ENCODE peak calls at places on chromosomes 5 and 9, in four cellular contexts. B is fibroblast of pulmonary artery, H is WTC11, A is NB4. L is an unnamed sample.

GRCh38 chr5:127298623-127299022 is 8.0 kb downstream of the MEGF10 start:
- DNase-seq in B (no peak), A (no peak), H (no peak), L (no peak)

GRCh38 chr5:98741926-98742325 is 31.5 kb upstream of the RGMB start:
- DNase-seq in A (no peak), H (no peak), B (no peak), L (no peak)

GRCh38 chr9:22055090-22055489 is 46.0 kb upstream of the CDKN2B start:
- DNase-seq in B (no peak), H (no peak), A (no peak), L (no peak)

GRCh38 chr9:89579741-89580395 is 24.9 kb upstream of the GADD45G start:
- DNase-seq in B (no peak), H (no peak), A (peak; percentile 71), L (no peak)

GRCh38 chr9:38027714-38028113 is 41.3 kb downstream of the SHB start:
- DNase-seq in B (no peak), H (no peak), A (no peak), L (no peak)

GRCh38 chr5:53303105-53303504 is 177.3 kb upstream of the FST start:
- DNase-seq in A (no peak), H (no peak), B (peak; percentile 58), L (peak; percentile 67)

GRCh38 chr9:121692606-121693505 is 41.4 kb downstream of the DAB2IP start:
- DNase-seq in B (peak; percentile 24), H (no peak), A (peak; percentile 47), L (peak; percentile 49)

GRCh38 chr5:39117401-39117800 is 43.2 kb upstream of the RICTOR start:
- DNase-seq in B (peak; percentile 40), H (no peak), A (no peak), L (peak; percentile 87)

GRCh38 chr9:80407220-80407619 is 835.5 kb downstream of the TLE4 start:
- DNase-seq in A (no peak), H (no peak), B (no peak), L (no peak)

GRCh38 chr5:16051246-16051645 is 128.3 kb downstream of the MARCHF11 start:
- DNase-seq in H (no peak), B (no peak), A (no peak), L (no peak)

GRCh38 chr5:40446910-40447309 is 232.8 kb upstream of the PTGER4 start:
- DNase-seq in B (peak; percentile 64), H (no peak), A (peak; percentile 27), L (peak; percentile 38)

GRCh38 chr5:73739650-73740049 is 113.7 kb downstream of the ARHGEF28 start:
- DNase-seq in B (no peak), H (no peak), A (no peak), L (no peak)

GRCh38 chr5:38554860-38555259 is 1.6 kb downstream of the LIFR start:
- DNase-seq in B (no peak), H (no peak), A (no peak), L (peak; percentile 33)

GRCh38 chr5:77208507-77209163 is 1.8 kb upstream of the PDE8B start:
- DNase-seq in B (no peak), A (no peak), H (no peak), L (no peak)

GRCh38 chr9:93690618-93691017 is 114.2 kb downstream of the PHF2 start:
- DNase-seq in B (no peak), H (no peak), A (no peak), L (no peak)

GRCh38 chr5:96629774-96630173 is 32.4 kb upstream of the CAST start:
- DNase-seq in B (peak; percentile 83), H (no peak), A (no peak), L (peak; percentile 61)

GRCh38 chr5:138632900-138633489 is 57.8 kb upstream of the HSPA9 start:
- DNase-seq in B (peak; percentile 90), A (peak; percentile 68), H (peak; percentile 83), L (peak; percentile 90)

GRCh38 chr9:122456123-122456522 is 21.6 kb downstream of the OR1J1 start:
- DNase-seq in B (no peak), H (no peak), A (no peak), L (no peak)

GRCh38 chr5:64688965-64689364 is 1.3 kb upstream of the SHISAL2B start:
- DNase-seq in A (no peak), H (no peak), B (no peak), L (no peak)

GRCh38 chr9:101592788-101593187 is 2.0 kb downstream of the PPP3R2 start:
- DNase-seq in B (no peak), A (no peak), H (no peak), L (no peak)

GRCh38 chr5:111231053-111231586 is 6.9 kb downstream of the CAMK4 start:
- DNase-seq in B (no peak), H (no peak), A (no peak), L (no peak)

GRCh38 chr5:143968071-143968878 is 156.3 kb downstream of the HMHB1 start:
- DNase-seq in H (no peak), B (peak; percentile 65), A (peak; percentile 54), L (peak; percentile 58)